ENCODE peak calls at places on chromosomes 2 and 18, in seven cellular contexts. One of them, this sample, is unnamed.

GRCh38 chr2:64941143-64941542 is 48.1 kb upstream of the SLC1A4 start:
- DNase-seq in iPS-NIHi11: no peak
- DNase-seq in Calu3: no peak
- DNase-seq in progenitor cell of endocrine pancreas: no peak
- DNase-seq in adrenal gland: no peak
- DNase-seq in mesothelial cell of epicardium: no peak
- DNase-seq in AG08395: no peak
- DNase-seq in this sample: no peak

GRCh38 chr18:25228410-25228809 is 123.6 kb downstream of the ZNF521 start:
- DNase-seq in progenitor cell of endocrine pancreas: no peak
- DNase-seq in Calu3: no peak
- DNase-seq in iPS-NIHi11: no peak
- DNase-seq in adrenal gland: no peak
- DNase-seq in mesothelial cell of epicardium: no peak
- DNase-seq in AG08395: no peak
- DNase-seq in this sample: no peak

GRCh38 chr18:77000527-77000926 is 132.1 kb downstream of the MBP start:
- DNase-seq in adrenal gland: peak; percentile 56
- DNase-seq in AG08395: peak; percentile 71
- DNase-seq in Calu3: peak; percentile 82
- DNase-seq in progenitor cell of endocrine pancreas: no peak
- DNase-seq in mesothelial cell of epicardium: peak; percentile 72
- DNase-seq in iPS-NIHi11: peak; percentile 80
- DNase-seq in this sample: peak; percentile 16

GRCh38 chr2:231355802-231356473 is 39.6 kb upstream of the B3GNT7 start:
- DNase-seq in progenitor cell of endocrine pancreas: no peak
- DNase-seq in iPS-NIHi11: no peak
- DNase-seq in AG08395: no peak
- DNase-seq in Calu3: no peak
- DNase-seq in adrenal gland: no peak
- DNase-seq in mesothelial cell of epicardium: no peak
- DNase-seq in this sample: no peak

GRCh38 chr2:232361646-232362045 is 16.9 kb upstream of the ALPP start:
- DNase-seq in progenitor cell of endocrine pancreas: no peak
- DNase-seq in adrenal gland: no peak
- DNase-seq in Calu3: no peak
- DNase-seq in iPS-NIHi11: no peak
- DNase-seq in AG08395: no peak
- DNase-seq in mesothelial cell of epicardium: no peak
- DNase-seq in this sample: no peak

GRCh38 chr2:160194946-160195345 is 5.1 kb downstream of the ITGB6 start:
- DNase-seq in iPS-NIHi11: no peak
- DNase-seq in adrenal gland: no peak
- DNase-seq in Calu3: no peak
- DNase-seq in progenitor cell of endocrine pancreas: no peak
- DNase-seq in mesothelial cell of epicardium: no peak
- DNase-seq in AG08395: no peak
- DNase-seq in this sample: no peak

GRCh38 chr2:189222440-189222839 is 42.9 kb upstream of the COL5A2 start:
- DNase-seq in mesothelial cell of epicardium: no peak
- DNase-seq in adrenal gland: no peak
- DNase-seq in progenitor cell of endocrine pancreas: no peak
- DNase-seq in AG08395: no peak
- DNase-seq in Calu3: peak; percentile 54
- DNase-seq in iPS-NIHi11: peak; percentile 23
- DNase-seq in this sample: peak; percentile 42

GRCh38 chr2:150141241-150142001 is 346.0 kb downstream of the RND3 start:
- DNase-seq in adrenal gland: no peak
- DNase-seq in iPS-NIHi11: no peak
- DNase-seq in mesothelial cell of epicardium: no peak
- DNase-seq in AG08395: no peak
- DNase-seq in progenitor cell of endocrine pancreas: no peak
- DNase-seq in Calu3: no peak
- DNase-seq in this sample: peak; percentile 44